ENCODE peak calls at places on chromosomes 13 and 19, in ten cellular contexts. Z, K, S, H, M, Q, G, N, X and Y are unnamed samples.
A peak's percentile ranks its signal among the peaks of the same experiment; 100 is the strongest.

GRCh38 chr13:24232474-24232873 is 72.0 kb downstream of the SPATA13 start:
- DNase-seq in M (no peak), Q (no peak), K (no peak), N (no peak), G (no peak), S (no peak), X (no peak), H (no peak), Z (no peak), Y (no peak)

GRCh38 chr13:47005761-47006414 is 109.0 kb upstream of the HTR2A start:
- DNase-seq in Z (no peak), N (peak; percentile 52), Q (no peak), S (no peak), G (no peak), K (no peak), M (no peak), X (no peak), H (no peak), Y (no peak)

GRCh38 chr13:110455941-110456340 is 105.6 kb downstream of the RAB20 start:
- DNase-seq in K (peak; percentile 79), S (peak; percentile 86), M (peak; percentile 83), Z (peak; percentile 90), Q (peak; percentile 63), H (peak; percentile 79), N (peak; percentile 97), X (no peak), G (peak; percentile 91), Y (peak; percentile 86)

GRCh38 chr19:30441011-30441410 is 68.8 kb downstream of the ZNF536 start:
- DNase-seq in H (no peak), X (no peak), N (no peak), Z (no peak), G (peak; percentile 5), Q (no peak), S (no peak), K (no peak), M (no peak), Y (no peak)

GRCh38 chr13:91362908-91363307 is 15.4 kb downstream of the MIR17HG start:
- DNase-seq in S (no peak), Q (no peak), N (no peak), Z (no peak), K (no peak), H (no peak), M (no peak), G (no peak), X (no peak), Y (no peak)

GRCh38 chr19:447816-448546 is 12.9 kb downstream of the SHC2 start:
- DNase-seq in Z (no peak), S (no peak), X (no peak), M (no peak), N (no peak), Q (peak; percentile 72), G (peak; percentile 12), K (no peak), H (no peak), Y (no peak)

GRCh38 chr19:3289971-3290569 is 65.6 kb downstream of the CELF5 start:
- DNase-seq in Q (no peak), K (no peak), M (no peak), H (no peak), X (no peak), Z (no peak), G (no peak), S (no peak), N (peak; percentile 82), Y (no peak)

GRCh38 chr19:38068851-38069250 is 155.2 kb downstream of the DPF1 start:
- DNase-seq in S (no peak), M (no peak), H (no peak), N (no peak), Q (no peak), Z (no peak), G (no peak), X (no peak), K (no peak), Y (no peak)

GRCh38 chr13:63161219-63161618 is 1745.6 kb upstream of the PCDH20 start:
- DNase-seq in Z (no peak), H (no peak), G (no peak), N (peak; percentile 49), M (no peak), Q (no peak), K (no peak), X (no peak), S (no peak), Y (no peak)

GRCh38 chr13:63731896-63732295 is 2316.2 kb upstream of the PCDH20 start:
- DNase-seq in Q (no peak), K (no peak), H (no peak), G (no peak), Z (no peak), M (peak; percentile 33), N (peak; percentile 51), X (no peak), S (no peak), Y (no peak)

GRCh38 chr19:9848060-9848459 is 12.9 kb downstream of the PIN1 start:
- DNase-seq in S (no peak), K (no peak), H (no peak), Q (no peak), M (no peak), G (no peak), N (no peak), X (no peak), Z (no peak), Y (no peak)

GRCh38 chr13:105894711-105895110 is 640.8 kb downstream of the EFNB2 start:
- DNase-seq in Q (no peak), Z (no peak), K (no peak), N (no peak), H (no peak), M (no peak), S (no peak), G (no peak), X (no peak), Y (no peak)

GRCh38 chr13:68019901-68020300 is 789.8 kb upstream of the PCDH9 start:
- DNase-seq in Q (no peak), H (no peak), Z (no peak), M (no peak), X (no peak), S (no peak), G (no peak), K (no peak), N (no peak), Y (no peak)

GRCh38 chr19:43809762-43810696 is 7.8 kb upstream of the LYPD5 start:
- DNase-seq in K (no peak), S (no peak), M (peak; percentile 66), G (no peak), H (no peak), X (no peak), Z (no peak), N (no peak), Q (no peak), Y (no peak)

GRCh38 chr19:2478756-2479555 is 3.0 kb downstream of the GADD45B start:
- DNase-seq in Z (peak; percentile 74), K (no peak), G (peak; percentile 73), H (no peak), N (peak; percentile 96), M (peak; percentile 60), Q (peak; percentile 79), X (no peak), S (peak; percentile 93), Y (peak; percentile 89)

GRCh38 chr19:45477713-45478453 is 10.1 kb downstream of the FOSB start:
- DNase-seq in H (no peak), S (no peak), N (peak; percentile 48), Z (no peak), X (no peak), M (peak; percentile 92), K (no peak), G (no peak), Q (no peak), Y (no peak)

GRCh38 chr13:80817979-80818378 is 477.1 kb upstream of the SPRY2 start:
- DNase-seq in M (no peak), S (no peak), K (no peak), Z (no peak), N (no peak), H (no peak), G (no peak), X (no peak), Q (no peak), Y (no peak)
- H3K27ac ChIP-seq in M (no peak overlapping the region), S (no peak overlapping the region), K (no peak overlapping the region), Z (no peak overlapping the region), N (no peak overlapping the region), H (no peak overlapping the region), G (no peak overlapping the region), X (no peak overlapping the region), Q (no peak overlapping the region), Y (no peak overlapping the region)

GRCh38 chr19:39834287-39834841 is 402 bp upstream of the DYRK1B start:
- DNase-seq in K (no peak), X (no peak), Q (no peak), G (no peak), M (no peak), H (no peak), Z (no peak), N (peak; percentile 48), S (no peak), Y (no peak)
- H3K4me3 ChIP-seq in K (no peak overlapping the region), X (peak overlapping the region; percentile 96), Q (peak overlapping the region; percentile 92), G (peak overlapping the region; percentile 84), M (no peak overlapping the region), H (peak overlapping the region; percentile 83), Z (peak overlapping the region; percentile 90), N (peak overlapping the region; percentile 94), S (no peak overlapping the region), Y (no peak overlapping the region)

GRCh38 chr13:45798851-45799250 is 52.7 kb downstream of the SIAH3 start:
- DNase-seq in S (no peak), M (no peak), N (no peak), H (no peak), X (no peak), K (no peak), G (no peak), Q (no peak), Z (no peak), Y (no peak)

GRCh38 chr13:45792827-45793303 is 58.7 kb downstream of the SIAH3 start:
- DNase-seq in H (no peak), G (no peak), Z (no peak), N (no peak), S (no peak), K (no peak), X (no peak), Q (no peak), M (no peak), Y (no peak)

GRCh38 chr13:45799451-45799850 is 52.1 kb downstream of the SIAH3 start:
- DNase-seq in S (no peak), N (no peak), X (no peak), M (no peak), Q (no peak), H (no peak), K (no peak), G (no peak), Z (no peak), Y (peak; percentile 67)

DNA sequence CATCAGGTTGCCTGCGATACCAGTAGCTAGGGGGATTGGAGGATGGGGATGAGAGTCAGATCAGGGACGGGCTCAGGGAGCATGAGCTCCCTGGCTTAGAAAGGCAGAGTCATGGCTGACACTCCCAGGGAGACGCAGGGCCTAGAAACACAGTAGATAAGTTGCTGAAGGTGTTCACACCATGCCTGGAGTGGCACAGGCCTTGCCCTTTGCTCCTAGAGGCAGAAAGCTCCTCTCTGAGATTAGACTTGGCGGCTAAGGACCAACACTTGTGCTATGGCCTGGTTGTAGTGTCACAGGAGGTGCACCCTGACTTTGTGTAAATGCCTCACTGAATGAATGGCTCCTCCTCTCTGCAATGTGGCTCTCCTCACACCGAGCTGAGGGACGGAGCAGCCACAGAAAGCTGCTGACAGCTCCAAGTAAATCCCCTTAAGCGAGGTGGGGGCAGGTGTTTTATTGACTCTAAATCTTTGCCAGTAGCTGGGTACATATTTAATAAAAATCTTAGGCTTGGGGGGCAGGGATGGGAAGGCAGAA is 55.1 kb downstream of the SIAH3 start:
- DNase-seq in G (no peak), Z (no peak), N (no peak), K (no peak), M (no peak), Q (no peak), S (no peak), X (no peak), H (no peak), Y (no peak)
- H3K27me3 ChIP-seq in G (no peaks in the 10 kb centered on the region), Z (no peaks in the 10 kb centered on the region), N (peaks cover 7% of the 10 kb centered on the region), K (no peaks in the 10 kb centered on the region), M (peaks cover 85% of the 10 kb centered on the region), Q (no peaks in the 10 kb centered on the region), S (no peaks in the 10 kb centered on the region), X (no peaks in the 10 kb centered on the region), H (no peaks in the 10 kb centered on the region), Y (no peaks in the 10 kb centered on the region)

GRCh38 chr19:39433480-39434079 is 2.2 kb downstream of the RPS16 start:
- DNase-seq in S (no peak), X (no peak), N (peak; percentile 26), Q (no peak), K (no peak), G (no peak), M (no peak), Z (no peak), H (no peak), Y (no peak)
- H3K27ac ChIP-seq in S (no peak overlapping the region), X (peak overlapping the region; percentile 88), N (peak overlapping the region; percentile 96), Q (peak overlapping the region; percentile 88), K (no peak overlapping the region), G (no peak overlapping the region), M (peak overlapping the region; percentile 97), Z (no peak overlapping the region), H (peak overlapping the region; percentile 36), Y (no peak overlapping the region)